ENCODE peak calls at places on chromosome 18, in five cellular contexts. One of them, this sample, is unnamed.

GRCh38 chr18:36405611-36406010 is 108.1 kb downstream of the FHOD3 start:
- DNase-seq in fibroblast of the aortic adventitia: no peak
- DNase-seq in GM10248: no peak
- DNase-seq in AG04449: no peak
- DNase-seq in SK-N-SH: no peak
- DNase-seq in this sample: no peak

GRCh38 chr18:70195852-70196434 is 9.5 kb downstream of the RTTN start:
- DNase-seq in AG04449: no peak
- DNase-seq in GM10248: peak; percentile 21
- DNase-seq in SK-N-SH: peak; percentile 54
- DNase-seq in fibroblast of the aortic adventitia: peak; percentile 78
- DNase-seq in this sample: no peak

GRCh38 chr18:35618703-35619102 is 37.2 kb downstream of the GALNT1 start:
- DNase-seq in AG04449: no peak
- DNase-seq in SK-N-SH: no peak
- DNase-seq in GM10248: no peak
- DNase-seq in fibroblast of the aortic adventitia: no peak
- DNase-seq in this sample: no peak

GRCh38 chr18:3449702-3450357 is at the start of gene TGIF1:
- DNase-seq in SK-N-SH: peak; percentile 77
- DNase-seq in AG04449: no peak
- DNase-seq in fibroblast of the aortic adventitia: peak; percentile 87
- DNase-seq in GM10248: peak; percentile 21
- DNase-seq in this sample: no peak

GRCh38 chr18:58716046-58716766 is 44.9 kb downstream of the MALT1 start:
- DNase-seq in fibroblast of the aortic adventitia: no peak
- DNase-seq in AG04449: no peak
- DNase-seq in GM10248: peak; percentile 33
- DNase-seq in SK-N-SH: no peak
- DNase-seq in this sample: no peak

GRCh38 chr18:56841836-56842235 is 190.7 kb downstream of the WDR7 start:
- DNase-seq in AG04449: no peak
- DNase-seq in fibroblast of the aortic adventitia: no peak
- DNase-seq in GM10248: no peak
- DNase-seq in SK-N-SH: no peak
- DNase-seq in this sample: no peak

GRCh38 chr18:58847383-58848071 is 17.1 kb upstream of the ZNF532 start:
- DNase-seq in fibroblast of the aortic adventitia: no peak
- DNase-seq in SK-N-SH: no peak
- DNase-seq in GM10248: no peak
- DNase-seq in AG04449: no peak
- DNase-seq in this sample: no peak

GRCh38 chr18:80185545-80185944 is 61.8 kb downstream of the PARD6G start:
- DNase-seq in AG04449: no peak
- DNase-seq in fibroblast of the aortic adventitia: no peak
- DNase-seq in GM10248: no peak
- DNase-seq in SK-N-SH: no peak
- DNase-seq in this sample: no peak

GRCh38 chr18:35581555-35582309 is at the start of gene GALNT1:
- DNase-seq in fibroblast of the aortic adventitia: no peak
- DNase-seq in AG04449: no peak
- DNase-seq in SK-N-SH: peak; percentile 81
- DNase-seq in GM10248: peak; percentile 67
- DNase-seq in this sample: no peak

GRCh38 chr18:12287131-12287681 is 20.8 kb upstream of the TUBB6 start:
- DNase-seq in AG04449: no peak
- DNase-seq in SK-N-SH: peak; percentile 47
- DNase-seq in fibroblast of the aortic adventitia: no peak
- DNase-seq in GM10248: no peak
- DNase-seq in this sample: no peak

GRCh38 chr18:77131652-77132368 is 773 bp downstream of the MBP start:
- DNase-seq in SK-N-SH: peak; percentile 73
- DNase-seq in GM10248: peak; percentile 75
- DNase-seq in AG04449: no peak
- DNase-seq in fibroblast of the aortic adventitia: peak; percentile 48
- DNase-seq in this sample: no peak

GRCh38 chr18:37332764-37333420 is 232.7 kb downstream of the CELF4 start:
- DNase-seq in fibroblast of the aortic adventitia: no peak
- DNase-seq in AG04449: no peak
- DNase-seq in GM10248: no peak
- DNase-seq in SK-N-SH: peak; percentile 66
- DNase-seq in this sample: no peak

GRCh38 chr18:13376298-13376840 is 157.8 kb downstream of the LDLRAD4 start:
- DNase-seq in fibroblast of the aortic adventitia: no peak
- DNase-seq in SK-N-SH: no peak
- DNase-seq in AG04449: no peak
- DNase-seq in GM10248: no peak
- DNase-seq in this sample: no peak

GRCh38 chr18:9838144-9838877 is 47.5 kb upstream of the TXNDC2 start:
- DNase-seq in fibroblast of the aortic adventitia: no peak
- DNase-seq in SK-N-SH: no peak
- DNase-seq in AG04449: no peak
- DNase-seq in GM10248: no peak
- DNase-seq in this sample: no peak

GRCh38 chr18:59498687-59499086 is 139.6 kb upstream of the LMAN1 start:
- DNase-seq in fibroblast of the aortic adventitia: peak; percentile 57
- DNase-seq in GM10248: no peak
- DNase-seq in SK-N-SH: no peak
- DNase-seq in AG04449: no peak
- DNase-seq in this sample: no peak

GRCh38 chr18:23487738-23488625 is 15.3 kb upstream of the RMC1 start:
- DNase-seq in fibroblast of the aortic adventitia: peak; percentile 51
- DNase-seq in GM10248: no peak
- DNase-seq in AG04449: no peak
- DNase-seq in SK-N-SH: no peak
- DNase-seq in this sample: no peak

GRCh38 chr18:29962579-29962978 is 1080.0 kb downstream of the DSC3 start:
- DNase-seq in AG04449: no peak
- DNase-seq in fibroblast of the aortic adventitia: no peak
- DNase-seq in GM10248: no peak
- DNase-seq in SK-N-SH: no peak
- DNase-seq in this sample: no peak

GRCh38 chr18:78528437-78529228 is 451.0 kb upstream of the SALL3 start:
- DNase-seq in AG04449: no peak
- DNase-seq in SK-N-SH: no peak
- DNase-seq in fibroblast of the aortic adventitia: no peak
- DNase-seq in GM10248: no peak
- DNase-seq in this sample: no peak

GRCh38 chr18:57207124-57207916 is 60.4 kb downstream of the BOD1L2 start:
- DNase-seq in GM10248: no peak
- DNase-seq in fibroblast of the aortic adventitia: no peak
- DNase-seq in AG04449: no peak
- DNase-seq in SK-N-SH: no peak
- DNase-seq in this sample: no peak

GRCh38 chr18:46412831-46413371 is 244.1 kb downstream of the LOXHD1 start:
- DNase-seq in fibroblast of the aortic adventitia: no peak
- DNase-seq in AG04449: no peak
- DNase-seq in GM10248: no peak
- DNase-seq in SK-N-SH: no peak
- DNase-seq in this sample: no peak

GRCh38 chr18:13302611-13303267 is 84.2 kb downstream of the LDLRAD4 start:
- DNase-seq in AG04449: no peak
- DNase-seq in fibroblast of the aortic adventitia: no peak
- DNase-seq in SK-N-SH: no peak
- DNase-seq in GM10248: no peak
- DNase-seq in this sample: no peak

GRCh38 chr18:57813245-57813644 is 10.1 kb upstream of the ATP8B1 start:
- DNase-seq in AG04449: peak; percentile 92
- DNase-seq in GM10248: no peak
- DNase-seq in SK-N-SH: no peak
- DNase-seq in fibroblast of the aortic adventitia: peak; percentile 98
- DNase-seq in this sample: peak; percentile 94

GRCh38 chr18:5422626-5423025 is 121.2 kb downstream of the EPB41L3 start:
- DNase-seq in GM10248: no peak
- DNase-seq in AG04449: no peak
- DNase-seq in fibroblast of the aortic adventitia: no peak
- DNase-seq in SK-N-SH: no peak
- DNase-seq in this sample: no peak

GRCh38 chr18:5424903-5425302 is 118.9 kb downstream of the EPB41L3 start:
- DNase-seq in GM10248: no peak
- DNase-seq in SK-N-SH: no peak
- DNase-seq in AG04449: no peak
- DNase-seq in fibroblast of the aortic adventitia: peak; percentile 46
- DNase-seq in this sample: peak; percentile 15

GRCh38 chr18:5421981-5422380 is 121.8 kb downstream of the EPB41L3 start:
- DNase-seq in GM10248: no peak
- DNase-seq in AG04449: no peak
- DNase-seq in fibroblast of the aortic adventitia: no peak
- DNase-seq in SK-N-SH: no peak
- DNase-seq in this sample: no peak

GRCh38 chr18:5430131-5430530 is 113.7 kb downstream of the EPB41L3 start:
- DNase-seq in fibroblast of the aortic adventitia: no peak
- DNase-seq in AG04449: no peak
- DNase-seq in SK-N-SH: no peak
- DNase-seq in GM10248: no peak
- DNase-seq in this sample: no peak

GRCh38 chr18:5425721-5426120 is 118.1 kb downstream of the EPB41L3 start:
- DNase-seq in fibroblast of the aortic adventitia: no peak
- DNase-seq in GM10248: no peak
- DNase-seq in SK-N-SH: no peak
- DNase-seq in AG04449: no peak
- DNase-seq in this sample: no peak
- TF ChIP-seq CTCF in fibroblast of the aortic adventitia: no peak
- TF ChIP-seq CTCF in GM10248: no peak
- TF ChIP-seq CTCF in SK-N-SH: no peak
- TF ChIP-seq CTCF in AG04449: no peak
- TF ChIP-seq CTCF in this sample: no peak

DNA sequence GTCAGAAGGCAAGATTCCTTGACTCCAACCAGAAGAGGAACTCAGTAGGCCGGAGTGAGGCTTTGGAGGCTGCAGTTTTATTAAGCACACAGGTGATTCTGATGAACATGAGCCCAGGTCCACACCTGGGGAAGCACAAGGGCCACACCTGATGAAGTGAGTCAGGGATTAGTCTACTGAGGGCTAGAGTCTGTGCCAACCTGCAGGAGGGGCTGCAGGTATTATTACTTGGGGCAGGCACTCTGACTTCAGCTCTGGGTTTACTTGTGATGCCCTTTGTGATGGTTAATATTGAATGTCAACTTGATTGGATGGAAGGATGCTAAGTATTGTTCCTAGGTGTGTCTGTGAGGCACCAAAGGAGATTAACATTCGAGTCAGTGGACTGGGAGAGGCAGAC is 75.2 kb upstream of the ZCCHC2 start:
- DNase-seq in SK-N-SH: no peak
- DNase-seq in GM10248: no peak
- DNase-seq in AG04449: no peak
- DNase-seq in fibroblast of the aortic adventitia: no peak
- DNase-seq in this sample: no peak
- TF ChIP-seq CTCF in SK-N-SH: no peak
- TF ChIP-seq CTCF in GM10248: no peak
- TF ChIP-seq CTCF in AG04449: no peak
- TF ChIP-seq CTCF in fibroblast of the aortic adventitia: no peak
- TF ChIP-seq CTCF in this sample: no peak

GRCh38 chr18:32439802-32440201 is 30.9 kb downstream of the GAREM1 start:
- DNase-seq in AG04449: no peak
- DNase-seq in fibroblast of the aortic adventitia: no peak
- DNase-seq in GM10248: no peak
- DNase-seq in SK-N-SH: no peak
- DNase-seq in this sample: no peak
- TF ChIP-seq CTCF in AG04449: peak; percentile 28
- TF ChIP-seq CTCF in fibroblast of the aortic adventitia: peak; percentile 26
- TF ChIP-seq CTCF in GM10248: no peak
- TF ChIP-seq CTCF in SK-N-SH: peak; percentile 46
- TF ChIP-seq CTCF in this sample: peak; percentile 41

DNA sequence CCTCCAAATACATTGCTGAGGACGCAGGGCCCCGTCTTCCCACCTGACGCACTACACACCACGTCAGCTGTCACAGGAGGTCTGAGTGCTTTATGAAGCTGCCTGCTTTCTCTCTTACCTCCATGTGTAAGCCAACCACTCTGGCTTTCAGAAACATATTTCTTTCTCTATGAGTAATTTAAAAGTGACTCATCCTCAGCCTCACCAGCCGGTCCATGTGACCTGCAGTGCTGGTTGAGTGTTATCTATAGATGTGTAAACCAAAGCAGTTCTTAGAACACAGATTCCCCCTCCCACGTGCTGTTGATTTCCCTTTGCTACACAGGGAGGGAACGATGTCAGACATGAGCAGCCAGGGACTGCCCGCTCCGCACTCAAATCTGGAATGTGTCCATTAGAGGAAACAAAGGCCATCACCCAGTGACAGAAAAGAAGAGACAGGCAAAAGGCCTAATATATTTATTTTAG is 157.8 kb downstream of the BCL2 start:
- DNase-seq in SK-N-SH: no peak
- DNase-seq in GM10248: peak; percentile 73
- DNase-seq in AG04449: peak; percentile 61
- DNase-seq in fibroblast of the aortic adventitia: peak; percentile 92
- DNase-seq in this sample: peak; percentile 71
- TF ChIP-seq CTCF in SK-N-SH: no peak
- TF ChIP-seq CTCF in GM10248: no peak
- TF ChIP-seq CTCF in AG04449: no peak
- TF ChIP-seq CTCF in fibroblast of the aortic adventitia: no peak
- TF ChIP-seq CTCF in this sample: no peak